ENCODE peak calls at places on chromosome 20, in four cellular contexts. S is M059J, O is neural crest cell, N is epithelial cell of esophagus. V is an unnamed sample.

GRCh38 chr20:34768105-34768504 is 57.3 kb downstream of the NCOA6 start:
- DNase-seq in N (no peak), S (peak), O (no peak), V (no peak)

GRCh38 chr20:34538671-34539123 is 19.8 kb upstream of the MAP1LC3A start:
- DNase-seq in S (peak), O (peak), N (peak), V (peak)

GRCh38 chr20:44151621-44152416 is 35.2 kb downstream of the JPH2 start:
- DNase-seq in O (no peak), S (peak), N (peak), V (no peak)

GRCh38 chr20:10453241-10453640 is 18.1 kb downstream of the SLX4IP start:
- DNase-seq in S (no peak), O (no peak), N (no peak), V (no peak)

GRCh38 chr20:54082100-54082499 is 11.7 kb upstream of the BCAS1 start:
- DNase-seq in N (no peak), S (no peak), O (no peak), V (no peak)

GRCh38 chr20:43843965-43844660 is 70.5 kb upstream of the TOX2 start:
- DNase-seq in N (no peak), S (peak), O (no peak), V (no peak)

GRCh38 chr20:35271073-35271882 is 6.6 kb downstream of the MMP24OS start:
- DNase-seq in O (no peak), N (peak), S (no peak), V (no peak)

GRCh38 chr20:32737371-32738223 is 5.7 kb downstream of the COMMD7 start:
- DNase-seq in O (no peak), N (peak), S (peak), V (no peak)

GRCh38 chr20:3677733-3678132 is 4.1 kb downstream of the ADAM33 start:
- DNase-seq in O (no peak), S (no peak), N (no peak), V (no peak)

GRCh38 chr20:33728463-33728862 is 3.3 kb upstream of the ZNF341 start:
- DNase-seq in O (no peak), N (no peak), S (no peak), V (no peak)

GRCh38 chr20:47576516-47577033 is 74.9 kb downstream of the NCOA3 start:
- DNase-seq in O (no peak), S (peak), N (peak), V (peak)

GRCh38 chr20:18287546-18287914 is 797 bp upstream of the ZNF133 start:
- DNase-seq in O (no peak), N (no peak), S (no peak), V (no peak)

GRCh38 chr20:13449868-13450441 is 188.8 kb downstream of the TASP1 start:
- DNase-seq in N (no peak), O (no peak), S (peak), V (no peak)

GRCh38 chr20:64074963-64075362 is 4.4 kb downstream of the RGS19 start:
- DNase-seq in N (no peak), O (no peak), S (no peak), V (no peak)

GRCh38 chr20:46857061-46857831 is 37.4 kb upstream of the EYA2 start:
- DNase-seq in N (no peak), O (no peak), S (no peak), V (no peak)

GRCh38 chr20:57650756-57651483 is 30.7 kb upstream of the ZBP1 start:
- DNase-seq in O (no peak), S (no peak), N (no peak), V (no peak)

GRCh38 chr20:49275634-49276033 is 2.2 kb downstream of the ZNFX1 start:
- DNase-seq in N (peak), S (peak), O (no peak), V (no peak)

GRCh38 chr20:33465536-33466302 is 22.2 kb upstream of the SNTA1 start:
- DNase-seq in O (peak), N (no peak), S (no peak), V (no peak)

GRCh38 chr20:48682529-48683385 is 145.0 kb downstream of the PREX1 start:
- DNase-seq in O (no peak), S (peak), N (peak), V (peak)

GRCh38 chr20:1993986-1994385 is at the start of gene PDYN:
- DNase-seq in O (peak), N (no peak), S (no peak), V (no peak)

GRCh38 chr20:4006640-4007039 is 8.7 kb downstream of the RNF24 start:
- DNase-seq in O (no peak), N (no peak), S (peak), V (peak)

GRCh38 chr20:23086931-23087411 is 847 bp upstream of the CD93 start:
- DNase-seq in S (no peak), O (no peak), N (no peak), V (no peak)

GRCh38 chr20:5535211-5535756 is 214.9 kb upstream of the SHLD1 start:
- DNase-seq in N (peak), S (no peak), O (no peak), V (no peak)

GRCh38 chr20:16530201-16530681 is 43.0 kb downstream of the KIF16B start:
- DNase-seq in N (peak), S (peak), O (no peak), V (no peak)

GRCh38 chr20:48295445-48295903 is 510.2 kb upstream of the SULF2 start:
- DNase-seq in S (peak), N (peak), O (no peak), V (peak)

GRCh38 chr20:396252-396618 is 11.9 kb upstream of the RBCK1 start:
- DNase-seq in O (no peak), N (no peak), S (no peak), V (no peak)

GRCh38 chr20:62787866-62788265 is 8.4 kb upstream of the MRGBP start:
- DNase-seq in N (no peak), S (no peak), O (no peak), V (no peak)

GRCh38 chr20:50379049-50379990 is 130.9 kb upstream of the PTPN1 start:
- DNase-seq in O (no peak), N (peak), S (no peak), V (no peak)